ENCODE peak calls at places on chromosome 4, in five cellular contexts. W, I, A, H and M are unnamed samples.

GRCh38 chr4:7950301-7951092 is 10.8 kb upstream of the AFAP1 start:
- DNase-seq in H (no peak), A (no peak), I (no peak), W (no peak), M (no peak)

GRCh38 chr4:48129307-48130014 is 4.6 kb downstream of the TXK start:
- DNase-seq in I (no peak), H (peak), W (peak), A (peak), M (no peak)

GRCh38 chr4:48341776-48342558 is 638 bp downstream of the SLAIN2 start:
- DNase-seq in W (peak), H (no peak), I (peak), A (peak), M (no peak)

GRCh38 chr4:14155803-14156202 is 528.3 kb upstream of the BOD1L1 start:
- DNase-seq in H (no peak), W (no peak), A (no peak), I (peak), M (no peak)

GRCh38 chr4:87353592-87353991 is 30.9 kb upstream of the HSD17B13 start:
- DNase-seq in A (no peak), W (peak), H (no peak), I (peak), M (no peak)

GRCh38 chr4:47531241-47531953 is 46.3 kb downstream of the ATP10D start:
- DNase-seq in A (no peak), H (peak), W (peak), I (no peak), M (peak)

GRCh38 chr4:172809319-172809718 is 359.3 kb upstream of the GALNT7 start:
- DNase-seq in I (peak), A (no peak), W (no peak), H (no peak), M (no peak)

GRCh38 chr4:183532823-183533222 is 28.0 kb downstream of the ING2 start:
- DNase-seq in W (no peak), I (no peak), H (no peak), A (no peak), M (no peak)

GRCh38 chr4:159146454-159146853 is 43.6 kb downstream of the RAPGEF2 start:
- DNase-seq in A (no peak), I (no peak), H (no peak), W (no peak), M (no peak)

GRCh38 chr4:182478475-182478874 is 235.3 kb downstream of the TENM3 start:
- DNase-seq in W (no peak), A (no peak), I (peak), H (no peak), M (peak)

GRCh38 chr4:143558286-143558685 is 44.8 kb downstream of the SMARCA5 start:
- DNase-seq in A (no peak), H (no peak), I (no peak), W (no peak), M (no peak)

GRCh38 chr4:158033416-158033863 is 139.4 kb downstream of the GASK1B start:
- DNase-seq in A (no peak), W (no peak), I (no peak), H (no peak), M (no peak)

GRCh38 chr4:88697113-88697512 is 516 bp downstream of the NAP1L5 start:
- DNase-seq in A (no peak), H (peak), W (no peak), I (no peak), M (peak)

GRCh38 chr4:27276322-27277073 is 415.9 kb downstream of the STIM2 start:
- DNase-seq in H (no peak), A (no peak), I (no peak), W (no peak), M (no peak)

GRCh38 chr4:26226978-26227377 is 93.8 kb upstream of the RBPJ start:
- DNase-seq in H (no peak), I (no peak), W (no peak), A (no peak), M (no peak)

GRCh38 chr4:89024051-89024675 is 32.8 kb downstream of the FAM13A start:
- DNase-seq in H (peak), I (peak), W (peak), A (no peak), M (peak)

GRCh38 chr4:2136736-2137135 is 77.6 kb downstream of the NAT8L start:
- DNase-seq in H (no peak), A (no peak), W (no peak), I (no peak), M (no peak)

GRCh38 chr4:128716325-128716724 is 93.2 kb upstream of the JADE1 start:
- DNase-seq in A (no peak), H (no peak), I (no peak), W (no peak), M (no peak)

GRCh38 chr4:159097785-159098184 is 5.1 kb upstream of the RAPGEF2 start:
- DNase-seq in H (no peak), A (no peak), W (no peak), I (no peak), M (no peak)

GRCh38 chr4:1801286-1801958 is 8.3 kb downstream of the FGFR3 start:
- DNase-seq in A (no peak), W (no peak), H (no peak), I (no peak), M (no peak)

GRCh38 chr4:155207534-155208257 is 740 bp upstream of the NPY2R start:
- DNase-seq in H (no peak), A (no peak), W (no peak), I (peak), M (no peak)

GRCh38 chr4:24598025-24598424 is 13.7 kb upstream of the DHX15 start:
- DNase-seq in A (no peak), I (no peak), W (no peak), H (no peak), M (no peak)

GRCh38 chr4:72954811-72955210 is 114.7 kb downstream of the COX18 start:
- DNase-seq in A (no peak), I (no peak), W (no peak), H (no peak), M (no peak)

GRCh38 chr4:119785963-119786362 is 157.4 kb upstream of the PDE5A start:
- DNase-seq in H (no peak), A (no peak), W (no peak), I (no peak), M (no peak)

GRCh38 chr4:83067058-83067639 is 32.2 kb downstream of the COPS4 start:
- DNase-seq in W (no peak), H (no peak), I (no peak), A (no peak), M (no peak)

GRCh38 chr4:151606061-151606460 is 154.7 kb downstream of the GATB start:
- DNase-seq in I (peak), A (no peak), W (no peak), H (no peak), M (no peak)

GRCh38 chr4:23889814-23890269 is at the start of gene PPARGC1A:
- DNase-seq in I (peak), A (peak), W (no peak), H (no peak), M (peak)

GRCh38 chr4:98937977-98938376 is 9.0 kb upstream of the EIF4E start:
- DNase-seq in A (no peak), I (no peak), W (no peak), H (no peak), M (no peak)